ENCODE peak calls at places on chromosomes 4 and X, in ten cellular contexts. X is right lobe of liver; U is fibroblast of pulmonary artery; J is fibroblast of lung; B is brain microvascular endothelial cell; P is CD8-positive, alpha-beta T cell; K is testis; T is choroid plexus epithelial cell; S is OCI-LY7; W is NB4. A is an unnamed sample.

GRCh38 chr4:182144621-182145359 is 98.4 kb upstream of the TENM3 start:
- DNase-seq in X (no peak), U (peak), J (peak), B (no peak), P (no peak), K (peak), T (no peak), S (no peak), W (no peak), A (no peak)

GRCh38 chrX:35016051-35016450 is 73.5 kb downstream of the FAM47B start:
- DNase-seq in X (no peak), U (no peak), J (no peak), B (peak), P (no peak), K (no peak), T (peak), S (no peak), W (no peak), A (no peak)

GRCh38 chrX:71859637-71860036 is 51.0 kb upstream of the NHSL2 start:
- DNase-seq in X (no peak), U (peak), J (peak), B (peak), P (peak), K (peak), T (peak), S (peak), W (peak), A (no peak)

GRCh38 chrX:85003655-85004244 is at the start of gene APOOL:
- DNase-seq in X (peak), U (peak), J (peak), B (peak), P (peak), K (peak), T (peak), S (peak), W (peak), A (peak)

GRCh38 chr4:28690890-28691289 is 1830.2 kb downstream of the STIM2 start:
- DNase-seq in X (no peak), U (no peak), J (no peak), B (no peak), P (no peak), K (no peak), T (no peak), S (no peak), W (no peak), A (no peak)

GRCh38 chrX:135740683-135741149 is 27.3 kb downstream of the CT45A3 start:
- DNase-seq in X (no peak), U (no peak), J (no peak), B (no peak), P (peak), K (peak), T (peak), S (peak), W (peak), A (no peak)

GRCh38 chrX:8189096-8189830 is 18.2 kb upstream of the VCX2 start:
- DNase-seq in X (no peak), U (no peak), J (no peak), B (no peak), P (no peak), K (no peak), T (no peak), S (no peak), W (no peak), A (no peak)

GRCh38 chr4:159126716-159127115 is 23.8 kb downstream of the RAPGEF2 start:
- DNase-seq in X (no peak), U (no peak), J (no peak), B (no peak), P (no peak), K (no peak), T (no peak), S (no peak), W (no peak), A (no peak)

GRCh38 chr4:1502976-1503375 is 96.7 kb upstream of the NKX1-1 start:
- DNase-seq in X (no peak), U (no peak), J (no peak), B (no peak), P (no peak), K (no peak), T (no peak), S (no peak), W (no peak), A (no peak)

GRCh38 chr4:184732126-184732525 is 1.8 kb downstream of the CENPU start:
- DNase-seq in X (no peak), U (no peak), J (no peak), B (no peak), P (no peak), K (no peak), T (no peak), S (peak), W (no peak), A (no peak)

GRCh38 chr4:7952615-7953014 is 13.0 kb upstream of the AFAP1 start:
- DNase-seq in X (no peak), U (no peak), J (no peak), B (no peak), P (no peak), K (no peak), T (no peak), S (no peak), W (no peak), A (no peak)

GRCh38 chr4:38955957-38956356 is 76.3 kb downstream of the TMEM156 start:
- DNase-seq in X (no peak), U (no peak), J (no peak), B (no peak), P (no peak), K (no peak), T (no peak), S (no peak), W (no peak), A (no peak)

GRCh38 chrX:49171752-49172279 is at the start of gene PLP2:
- DNase-seq in X (peak), U (peak), J (peak), B (peak), P (peak), K (peak), T (peak), S (peak), W (peak), A (no peak)

GRCh38 chr4:158255727-158256324 is 45.5 kb downstream of the TMEM144 start:
- DNase-seq in X (no peak), U (peak), J (peak), B (peak), P (no peak), K (no peak), T (peak), S (peak), W (peak), A (peak)

GRCh38 chrX:130702867-130703707 is 199.9 kb downstream of the ENOX2 start:
- DNase-seq in X (no peak), U (no peak), J (peak), B (no peak), P (no peak), K (no peak), T (no peak), S (no peak), W (no peak), A (no peak)

GRCh38 chrX:344371-344901 is 25.8 kb upstream of the GTPBP6 start:
- DNase-seq in X (no peak), U (no peak), J (no peak), B (no peak), P (no peak), K (no peak), T (no peak), S (no peak), W (no peak), A (no peak)

GRCh38 chr4:80195441-80196139 is 1.7 kb upstream of the PRDM8 start:
- DNase-seq in X (no peak), U (no peak), J (no peak), B (no peak), P (no peak), K (no peak), T (no peak), S (no peak), W (no peak), A (no peak)

GRCh38 chr4:95539056-95539455 is 9.7 kb downstream of the UNC5C start:
- DNase-seq in X (no peak), U (no peak), J (no peak), B (no peak), P (no peak), K (no peak), T (no peak), S (no peak), W (no peak), A (no peak)
- H3K4me3 ChIP-seq in X (no peak), U (no peak), J (no peak), B (no peak), P (no peak), K (no peak), T (no peak), S (no peak), W (no peak), A (no peak)

GRCh38 chr4:73205482-73205881 is 53.1 kb downstream of the ANKRD17 start:
- DNase-seq in X (no peak), U (no peak), J (no peak), B (no peak), P (no peak), K (no peak), T (no peak), S (no peak), W (no peak), A (no peak)
- TF ChIP-seq CTCF in X (no peak), U (no peak), J (no peak), B (no peak), P (no peak), K (no peak), T (no peak), S (no peak), W (no peak), A (no peak)

DNA sequence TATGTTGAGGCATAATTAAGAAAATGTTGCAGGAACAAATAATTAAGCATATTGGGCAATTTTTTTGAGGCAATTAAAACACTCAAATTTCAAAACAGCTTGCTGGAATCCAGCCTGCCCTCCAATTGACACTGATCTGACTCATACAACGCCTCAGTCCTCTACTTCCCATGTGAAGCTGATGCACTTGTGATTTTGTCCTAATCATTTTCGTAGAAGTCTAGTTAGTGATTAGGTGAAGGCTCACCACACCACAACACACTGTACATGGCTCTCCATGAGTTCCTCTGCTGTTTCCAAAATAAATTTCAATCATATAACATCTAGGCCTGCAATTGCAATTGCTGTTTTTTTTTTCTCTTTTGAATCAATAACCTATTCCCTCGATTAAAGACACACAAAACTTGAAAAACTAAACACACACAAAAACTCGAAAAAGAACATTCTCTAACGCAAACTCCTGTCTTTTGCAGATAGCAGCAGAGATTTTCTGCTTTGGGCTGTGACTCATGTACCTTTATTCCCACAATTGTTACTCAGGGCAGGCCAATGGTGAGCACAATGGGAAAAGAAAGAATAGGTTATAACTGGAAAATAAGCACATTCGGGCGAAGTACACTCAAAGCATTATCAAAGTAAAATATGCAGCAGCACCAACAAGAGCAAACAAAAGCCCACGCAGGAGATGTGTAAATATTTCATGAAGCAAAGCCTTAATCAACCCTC is 1.7 kb downstream of the GPRIN3 start:
- DNase-seq in X (no peak), U (peak), J (peak), B (peak), P (no peak), K (no peak), T (peak), S (no peak), W (peak), A (peak)
- H3K4me3 ChIP-seq in X (peak), U (no peak), J (no peak), B (no peak), P (peak), K (no peak), T (no peak), S (peak), W (no peak), A (peak)

GRCh38 chr4:122716825-122717448 is 15.6 kb upstream of the BBS12 start:
- DNase-seq in X (peak), U (peak), J (peak), B (peak), P (peak), K (peak), T (peak), S (peak), W (peak), A (peak)
- TF ChIP-seq CTCF in X (peak), U (peak), J (peak), B (peak), P (peak), K (peak), T (peak), S (peak), W (peak), A (peak)